ENCODE peak calls at places on chromosomes 6 and 20, in eight cellular contexts. One of them, this sample, is unnamed.

GRCh38 chr6:33271098-33271607 is 523 bp downstream of the VPS52 start:
- DNase-seq in dorsolateral prefrontal cortex: no peak
- DNase-seq in heart right ventricle: no peak
- DNase-seq in BE2C: no peak
- DNase-seq in uterus: no peak
- DNase-seq in left ventricle myocardium inferior: no peak
- DNase-seq in PC-9: no peak
- DNase-seq in transverse colon: no peak
- DNase-seq in this sample: no peak

GRCh38 chr20:63645218-63645617 is 8.0 kb downstream of the STMN3 start:
- DNase-seq in dorsolateral prefrontal cortex: no peak
- DNase-seq in heart right ventricle: no peak
- DNase-seq in BE2C: no peak
- DNase-seq in uterus: no peak
- DNase-seq in left ventricle myocardium inferior: no peak
- DNase-seq in PC-9: no peak
- DNase-seq in transverse colon: no peak
- DNase-seq in this sample: no peak

GRCh38 chr20:37382539-37383120 is 36.7 kb downstream of the SRC start:
- DNase-seq in dorsolateral prefrontal cortex: no peak
- DNase-seq in heart right ventricle: no peak
- DNase-seq in BE2C: no peak
- DNase-seq in uterus: no peak
- DNase-seq in left ventricle myocardium inferior: no peak
- DNase-seq in PC-9: no peak
- DNase-seq in transverse colon: no peak
- DNase-seq in this sample: no peak

GRCh38 chr20:37303637-37304036 is 14.2 kb downstream of the MANBAL start:
- DNase-seq in dorsolateral prefrontal cortex: no peak
- DNase-seq in heart right ventricle: no peak
- DNase-seq in BE2C: no peak
- DNase-seq in uterus: no peak
- DNase-seq in left ventricle myocardium inferior: no peak
- DNase-seq in PC-9: no peak
- DNase-seq in transverse colon: no peak
- DNase-seq in this sample: no peak

GRCh38 chr6:152112503-152113261 is 305.2 kb downstream of the ESR1 start:
- DNase-seq in dorsolateral prefrontal cortex: no peak
- DNase-seq in heart right ventricle: peak
- DNase-seq in BE2C: peak
- DNase-seq in uterus: no peak
- DNase-seq in left ventricle myocardium inferior: peak
- DNase-seq in PC-9: no peak
- DNase-seq in transverse colon: peak
- DNase-seq in this sample: no peak

GRCh38 chr20:46894579-46894958 is at the start of gene EYA2:
- DNase-seq in dorsolateral prefrontal cortex: peak
- DNase-seq in heart right ventricle: peak
- DNase-seq in BE2C: no peak
- DNase-seq in uterus: peak
- DNase-seq in left ventricle myocardium inferior: peak
- DNase-seq in PC-9: no peak
- DNase-seq in transverse colon: peak
- DNase-seq in this sample: no peak

GRCh38 chr6:39520411-39520810 is 197.9 kb upstream of the KCNK16 start:
- DNase-seq in dorsolateral prefrontal cortex: no peak
- DNase-seq in heart right ventricle: no peak
- DNase-seq in BE2C: no peak
- DNase-seq in uterus: no peak
- DNase-seq in left ventricle myocardium inferior: no peak
- DNase-seq in PC-9: no peak
- DNase-seq in transverse colon: no peak
- DNase-seq in this sample: no peak

GRCh38 chr6:47059216-47059885 is 17.2 kb upstream of the ADGRF1 start:
- DNase-seq in dorsolateral prefrontal cortex: no peak
- DNase-seq in heart right ventricle: no peak
- DNase-seq in BE2C: no peak
- DNase-seq in uterus: no peak
- DNase-seq in left ventricle myocardium inferior: no peak
- DNase-seq in PC-9: peak
- DNase-seq in transverse colon: no peak
- DNase-seq in this sample: no peak

GRCh38 chr6:151400473-151400872 is 9.1 kb upstream of the ZBTB2 start:
- DNase-seq in dorsolateral prefrontal cortex: no peak
- DNase-seq in heart right ventricle: no peak
- DNase-seq in BE2C: no peak
- DNase-seq in uterus: no peak
- DNase-seq in left ventricle myocardium inferior: no peak
- DNase-seq in PC-9: no peak
- DNase-seq in transverse colon: no peak
- DNase-seq in this sample: no peak

GRCh38 chr6:119541132-119541905 is 191.8 kb upstream of the MAN1A1 start:
- DNase-seq in dorsolateral prefrontal cortex: no peak
- DNase-seq in heart right ventricle: no peak
- DNase-seq in BE2C: no peak
- DNase-seq in uterus: no peak
- DNase-seq in left ventricle myocardium inferior: no peak
- DNase-seq in PC-9: no peak
- DNase-seq in transverse colon: no peak
- DNase-seq in this sample: no peak

GRCh38 chr20:64207641-64208590 is 43.7 kb downstream of the MYT1 start:
- DNase-seq in dorsolateral prefrontal cortex: no peak
- DNase-seq in heart right ventricle: no peak
- DNase-seq in BE2C: no peak
- DNase-seq in uterus: no peak
- DNase-seq in left ventricle myocardium inferior: no peak
- DNase-seq in PC-9: no peak
- DNase-seq in transverse colon: no peak
- DNase-seq in this sample: no peak

GRCh38 chr6:129370268-129370916 is 339.6 kb downstream of the ARHGAP18 start:
- DNase-seq in dorsolateral prefrontal cortex: no peak
- DNase-seq in heart right ventricle: no peak
- DNase-seq in BE2C: peak
- DNase-seq in uterus: peak
- DNase-seq in left ventricle myocardium inferior: peak
- DNase-seq in PC-9: peak
- DNase-seq in transverse colon: peak
- DNase-seq in this sample: peak

GRCh38 chr20:45578151-45578660 is 878 bp downstream of the WFDC8 start:
- DNase-seq in dorsolateral prefrontal cortex: no peak
- DNase-seq in heart right ventricle: no peak
- DNase-seq in BE2C: no peak
- DNase-seq in uterus: no peak
- DNase-seq in left ventricle myocardium inferior: no peak
- DNase-seq in PC-9: no peak
- DNase-seq in transverse colon: no peak
- DNase-seq in this sample: no peak

GRCh38 chr20:11970243-11970836 is 52.6 kb downstream of the BTBD3 start:
- DNase-seq in dorsolateral prefrontal cortex: no peak
- DNase-seq in heart right ventricle: no peak
- DNase-seq in BE2C: no peak
- DNase-seq in uterus: no peak
- DNase-seq in left ventricle myocardium inferior: no peak
- DNase-seq in PC-9: no peak
- DNase-seq in transverse colon: no peak
- DNase-seq in this sample: no peak

GRCh38 chr20:35432430-35432735 is 5.6 kb downstream of the GDF5 start:
- DNase-seq in dorsolateral prefrontal cortex: no peak
- DNase-seq in heart right ventricle: no peak
- DNase-seq in BE2C: no peak
- DNase-seq in uterus: no peak
- DNase-seq in left ventricle myocardium inferior: no peak
- DNase-seq in PC-9: no peak
- DNase-seq in transverse colon: no peak
- DNase-seq in this sample: no peak

GRCh38 chr20:58598271-58599015 is 52.6 kb upstream of the STX16 start:
- DNase-seq in dorsolateral prefrontal cortex: no peak
- DNase-seq in heart right ventricle: peak
- DNase-seq in BE2C: peak
- DNase-seq in uterus: peak
- DNase-seq in left ventricle myocardium inferior: peak
- DNase-seq in PC-9: no peak
- DNase-seq in transverse colon: peak
- DNase-seq in this sample: no peak

GRCh38 chr6:11585426-11586016 is 48.0 kb downstream of the TMEM170B start:
- DNase-seq in dorsolateral prefrontal cortex: no peak
- DNase-seq in heart right ventricle: no peak
- DNase-seq in BE2C: no peak
- DNase-seq in uterus: no peak
- DNase-seq in left ventricle myocardium inferior: no peak
- DNase-seq in PC-9: peak
- DNase-seq in transverse colon: no peak
- DNase-seq in this sample: no peak

GRCh38 chr20:43977252-43977651 is 62.6 kb downstream of the TOX2 start:
- DNase-seq in dorsolateral prefrontal cortex: no peak
- DNase-seq in heart right ventricle: no peak
- DNase-seq in BE2C: no peak
- DNase-seq in uterus: no peak
- DNase-seq in left ventricle myocardium inferior: no peak
- DNase-seq in PC-9: no peak
- DNase-seq in transverse colon: no peak
- DNase-seq in this sample: no peak

GRCh38 chr6:91480397-91480796 is 893.5 kb upstream of the MAP3K7 start:
- DNase-seq in dorsolateral prefrontal cortex: no peak
- DNase-seq in heart right ventricle: no peak
- DNase-seq in BE2C: no peak
- DNase-seq in uterus: no peak
- DNase-seq in left ventricle myocardium inferior: no peak
- DNase-seq in PC-9: no peak
- DNase-seq in transverse colon: no peak
- DNase-seq in this sample: no peak

GRCh38 chr6:37713529-37714119 is 15.9 kb upstream of the MDGA1 start:
- DNase-seq in dorsolateral prefrontal cortex: no peak
- DNase-seq in heart right ventricle: no peak
- DNase-seq in BE2C: peak
- DNase-seq in uterus: no peak
- DNase-seq in left ventricle myocardium inferior: no peak
- DNase-seq in PC-9: no peak
- DNase-seq in transverse colon: no peak
- DNase-seq in this sample: no peak

GRCh38 chr6:14320342-14320741 is 202.8 kb downstream of the CD83 start:
- DNase-seq in dorsolateral prefrontal cortex: no peak
- DNase-seq in heart right ventricle: no peak
- DNase-seq in BE2C: no peak
- DNase-seq in uterus: no peak
- DNase-seq in left ventricle myocardium inferior: no peak
- DNase-seq in PC-9: no peak
- DNase-seq in transverse colon: no peak
- DNase-seq in this sample: no peak

GRCh38 chr20:21026951-21027350 is 79.2 kb downstream of the LINC00237 start:
- DNase-seq in dorsolateral prefrontal cortex: no peak
- DNase-seq in heart right ventricle: no peak
- DNase-seq in BE2C: no peak
- DNase-seq in uterus: no peak
- DNase-seq in left ventricle myocardium inferior: no peak
- DNase-seq in PC-9: no peak
- DNase-seq in transverse colon: no peak
- DNase-seq in this sample: no peak

GRCh38 chr6:155493694-155494143 is 38.1 kb upstream of the NOX3 start:
- DNase-seq in dorsolateral prefrontal cortex: no peak
- DNase-seq in heart right ventricle: no peak
- DNase-seq in BE2C: no peak
- DNase-seq in uterus: peak
- DNase-seq in left ventricle myocardium inferior: no peak
- DNase-seq in PC-9: peak
- DNase-seq in transverse colon: peak
- DNase-seq in this sample: no peak

GRCh38 chr6:139973602-139974373 is 599.3 kb upstream of the CITED2 start:
- DNase-seq in dorsolateral prefrontal cortex: no peak
- DNase-seq in heart right ventricle: no peak
- DNase-seq in BE2C: no peak
- DNase-seq in uterus: no peak
- DNase-seq in left ventricle myocardium inferior: no peak
- DNase-seq in PC-9: no peak
- DNase-seq in transverse colon: no peak
- DNase-seq in this sample: no peak
- H3K4me3 ChIP-seq in dorsolateral prefrontal cortex: no peak
- H3K4me3 ChIP-seq in heart right ventricle: no peak
- H3K4me3 ChIP-seq in BE2C: no peak
- H3K4me3 ChIP-seq in uterus: no peak
- H3K4me3 ChIP-seq in left ventricle myocardium inferior: peak
- H3K4me3 ChIP-seq in PC-9: no peak
- H3K4me3 ChIP-seq in transverse colon: no peak
- H3K4me3 ChIP-seq in this sample: no peak

DNA sequence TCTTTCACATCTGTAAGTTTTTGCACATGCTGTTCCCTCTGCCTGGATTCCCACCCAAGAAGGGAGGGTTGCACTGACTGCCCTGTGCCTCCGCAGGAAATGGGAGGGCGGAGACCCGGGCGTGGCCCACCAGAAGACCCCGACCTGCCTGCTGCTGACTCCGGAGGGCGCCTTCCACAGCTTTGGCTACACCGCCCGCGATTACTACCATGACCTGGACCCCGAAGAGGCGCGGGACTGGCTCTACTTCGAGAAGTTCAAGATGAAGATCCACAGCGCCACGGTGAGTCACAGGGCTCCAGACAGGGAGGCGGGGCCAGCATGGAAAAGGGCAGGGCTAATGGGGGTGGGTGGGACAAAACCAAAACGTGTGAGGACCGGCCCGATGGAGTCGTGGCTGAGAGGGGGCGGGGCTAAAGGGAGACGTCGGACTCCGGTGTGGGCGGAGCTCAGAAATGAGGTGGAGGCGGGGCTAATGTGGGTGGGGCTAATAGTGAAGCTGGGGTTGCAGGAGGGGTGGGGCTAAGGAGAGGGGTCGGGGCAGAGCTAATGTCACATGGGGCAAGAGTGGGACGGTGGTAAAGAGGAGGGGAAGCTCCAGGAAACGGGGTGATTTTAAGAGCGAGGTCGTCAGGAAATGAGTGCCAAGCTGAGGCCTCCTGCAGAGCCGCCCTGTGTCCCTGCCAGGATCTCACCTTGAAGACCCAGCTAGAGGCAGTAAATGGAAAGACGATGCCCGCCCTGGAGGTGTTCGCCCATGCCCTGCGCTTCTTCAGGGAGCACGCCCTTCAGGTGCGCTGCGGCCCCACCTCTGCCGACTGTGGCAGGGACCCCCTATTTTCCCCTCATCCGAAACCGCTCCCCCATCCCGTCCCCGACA is 12.6 kb downstream of the HSPA12B start:
- DNase-seq in dorsolateral prefrontal cortex: no peak
- DNase-seq in heart right ventricle: peak
- DNase-seq in BE2C: peak
- DNase-seq in uterus: peak
- DNase-seq in left ventricle myocardium inferior: peak
- DNase-seq in PC-9: peak
- DNase-seq in transverse colon: peak
- DNase-seq in this sample: peak
- H3K4me3 ChIP-seq in dorsolateral prefrontal cortex: no peak
- H3K4me3 ChIP-seq in heart right ventricle: no peak
- H3K4me3 ChIP-seq in BE2C: peak
- H3K4me3 ChIP-seq in uterus: no peak
- H3K4me3 ChIP-seq in left ventricle myocardium inferior: peak
- H3K4me3 ChIP-seq in PC-9: peak
- H3K4me3 ChIP-seq in transverse colon: no peak
- H3K4me3 ChIP-seq in this sample: no peak

GRCh38 chr6:63352587-63353281 is 33.0 kb upstream of the LGSN start:
- DNase-seq in dorsolateral prefrontal cortex: no peak
- DNase-seq in heart right ventricle: no peak
- DNase-seq in BE2C: no peak
- DNase-seq in uterus: no peak
- DNase-seq in left ventricle myocardium inferior: no peak
- DNase-seq in PC-9: peak
- DNase-seq in transverse colon: peak
- DNase-seq in this sample: no peak
- H3K4me3 ChIP-seq in dorsolateral prefrontal cortex: no peak
- H3K4me3 ChIP-seq in heart right ventricle: peak
- H3K4me3 ChIP-seq in BE2C: no peak
- H3K4me3 ChIP-seq in uterus: no peak
- H3K4me3 ChIP-seq in left ventricle myocardium inferior: no peak
- H3K4me3 ChIP-seq in PC-9: no peak
- H3K4me3 ChIP-seq in transverse colon: no peak
- H3K4me3 ChIP-seq in this sample: no peak

GRCh38 chr6:18214003-18214402 is 50.3 kb downstream of the DEK start:
- DNase-seq in dorsolateral prefrontal cortex: no peak
- DNase-seq in heart right ventricle: no peak
- DNase-seq in BE2C: no peak
- DNase-seq in uterus: no peak
- DNase-seq in left ventricle myocardium inferior: no peak
- DNase-seq in PC-9: no peak
- DNase-seq in transverse colon: no peak
- DNase-seq in this sample: no peak
- H3K4me3 ChIP-seq in dorsolateral prefrontal cortex: no peak
- H3K4me3 ChIP-seq in heart right ventricle: no peak
- H3K4me3 ChIP-seq in BE2C: no peak
- H3K4me3 ChIP-seq in uterus: no peak
- H3K4me3 ChIP-seq in left ventricle myocardium inferior: no peak
- H3K4me3 ChIP-seq in PC-9: no peak
- H3K4me3 ChIP-seq in transverse colon: no peak
- H3K4me3 ChIP-seq in this sample: no peak

This sample was measured in CD8-positive, alpha-beta T cell.